ENCODE peak calls at places on chromosomes 11 and 22, in six cellular contexts. One of them, this sample, is unnamed.

GRCh38 chr11:46050652-46051051 is 70.6 kb downstream of the PHF21A start:
- DNase-seq in esophagus muscularis mucosa: no peak
- DNase-seq in stimulated activated CD8-positive, alpha-beta memory T cell treated with anti-CD3 and anti-CD28 coated beads, Interleukin-7, amount 100 ng/mL, for 1 hour: no peak
- DNase-seq in GM03348: no peak
- DNase-seq in ELR: no peak
- DNase-seq in HTR-8/SVneo: no peak
- DNase-seq in this sample: no peak

GRCh38 chr11:40281055-40281580 is 1178.3 kb downstream of the LRRC4C start:
- DNase-seq in stimulated activated CD8-positive, alpha-beta memory T cell treated with anti-CD3 and anti-CD28 coated beads, Interleukin-7, amount 100 ng/mL, for 1 hour: no peak
- DNase-seq in ELR: no peak
- DNase-seq in esophagus muscularis mucosa: no peak
- DNase-seq in GM03348: no peak
- DNase-seq in HTR-8/SVneo: no peak
- DNase-seq in this sample: peak; percentile 47

GRCh38 chr22:38040953-38041759 is 16.0 kb upstream of the PICK1 start:
- DNase-seq in ELR: peak; percentile 53
- DNase-seq in HTR-8/SVneo: no peak
- DNase-seq in GM03348: no peak
- DNase-seq in stimulated activated CD8-positive, alpha-beta memory T cell treated with anti-CD3 and anti-CD28 coated beads, Interleukin-7, amount 100 ng/mL, for 1 hour: no peak
- DNase-seq in esophagus muscularis mucosa: no peak
- DNase-seq in this sample: no peak

GRCh38 chr11:46392421-46393230 is 1.1 kb upstream of the CHRM4 start:
- DNase-seq in GM03348: peak; percentile 96
- DNase-seq in ELR: peak; percentile 85
- DNase-seq in HTR-8/SVneo: peak; percentile 84
- DNase-seq in esophagus muscularis mucosa: no peak
- DNase-seq in stimulated activated CD8-positive, alpha-beta memory T cell treated with anti-CD3 and anti-CD28 coated beads, Interleukin-7, amount 100 ng/mL, for 1 hour: peak; percentile 55
- DNase-seq in this sample: peak; percentile 32

GRCh38 chr22:45212992-45213751 is 27.5 kb downstream of the KIAA0930 start:
- DNase-seq in HTR-8/SVneo: no peak
- DNase-seq in ELR: peak; percentile 77
- DNase-seq in esophagus muscularis mucosa: no peak
- DNase-seq in stimulated activated CD8-positive, alpha-beta memory T cell treated with anti-CD3 and anti-CD28 coated beads, Interleukin-7, amount 100 ng/mL, for 1 hour: no peak
- DNase-seq in GM03348: peak; percentile 77
- DNase-seq in this sample: no peak

GRCh38 chr11:18046116-18046777 is at the start of gene TPH1:
- DNase-seq in GM03348: peak; percentile 40
- DNase-seq in esophagus muscularis mucosa: no peak
- DNase-seq in stimulated activated CD8-positive, alpha-beta memory T cell treated with anti-CD3 and anti-CD28 coated beads, Interleukin-7, amount 100 ng/mL, for 1 hour: no peak
- DNase-seq in HTR-8/SVneo: no peak
- DNase-seq in ELR: peak; percentile 24
- DNase-seq in this sample: peak; percentile 54

GRCh38 chr11:86524603-86525352 is 147.6 kb downstream of the ME3 start:
- DNase-seq in stimulated activated CD8-positive, alpha-beta memory T cell treated with anti-CD3 and anti-CD28 coated beads, Interleukin-7, amount 100 ng/mL, for 1 hour: no peak
- DNase-seq in HTR-8/SVneo: peak; percentile 60
- DNase-seq in esophagus muscularis mucosa: no peak
- DNase-seq in ELR: peak; percentile 79
- DNase-seq in GM03348: peak; percentile 61
- DNase-seq in this sample: peak; percentile 86

GRCh38 chr11:13288375-13289029 is 10.9 kb downstream of the BMAL1 start:
- DNase-seq in ELR: peak; percentile 48
- DNase-seq in GM03348: no peak
- DNase-seq in esophagus muscularis mucosa: no peak
- DNase-seq in HTR-8/SVneo: no peak
- DNase-seq in stimulated activated CD8-positive, alpha-beta memory T cell treated with anti-CD3 and anti-CD28 coated beads, Interleukin-7, amount 100 ng/mL, for 1 hour: no peak
- DNase-seq in this sample: no peak

GRCh38 chr11:126352934-126353801 is 2.3 kb upstream of the ST3GAL4 start:
- DNase-seq in esophagus muscularis mucosa: no peak
- DNase-seq in GM03348: no peak
- DNase-seq in ELR: peak; percentile 92
- DNase-seq in stimulated activated CD8-positive, alpha-beta memory T cell treated with anti-CD3 and anti-CD28 coated beads, Interleukin-7, amount 100 ng/mL, for 1 hour: no peak
- DNase-seq in HTR-8/SVneo: no peak
- DNase-seq in this sample: peak; percentile 78

GRCh38 chr11:69729252-69729651 is 25.4 kb upstream of the FGF19 start:
- DNase-seq in ELR: no peak
- DNase-seq in GM03348: no peak
- DNase-seq in stimulated activated CD8-positive, alpha-beta memory T cell treated with anti-CD3 and anti-CD28 coated beads, Interleukin-7, amount 100 ng/mL, for 1 hour: no peak
- DNase-seq in HTR-8/SVneo: no peak
- DNase-seq in esophagus muscularis mucosa: no peak
- DNase-seq in this sample: no peak

GRCh38 chr11:88337342-88338222 is at the start of gene CTSC:
- DNase-seq in ELR: peak; percentile 96
- DNase-seq in stimulated activated CD8-positive, alpha-beta memory T cell treated with anti-CD3 and anti-CD28 coated beads, Interleukin-7, amount 100 ng/mL, for 1 hour: peak; percentile 83
- DNase-seq in GM03348: peak; percentile 91
- DNase-seq in HTR-8/SVneo: peak; percentile 86
- DNase-seq in esophagus muscularis mucosa: peak; percentile 97
- DNase-seq in this sample: peak; percentile 78

GRCh38 chr11:107769189-107769588 is 57.3 kb upstream of the SLN start:
- DNase-seq in esophagus muscularis mucosa: peak; percentile 34
- DNase-seq in ELR: peak; percentile 83
- DNase-seq in HTR-8/SVneo: no peak
- DNase-seq in GM03348: no peak
- DNase-seq in stimulated activated CD8-positive, alpha-beta memory T cell treated with anti-CD3 and anti-CD28 coated beads, Interleukin-7, amount 100 ng/mL, for 1 hour: no peak
- DNase-seq in this sample: peak; percentile 70

GRCh38 chr22:44459041-44459440 is 39.0 kb downstream of the RTL6 start:
- DNase-seq in ELR: no peak
- DNase-seq in HTR-8/SVneo: no peak
- DNase-seq in esophagus muscularis mucosa: no peak
- DNase-seq in GM03348: no peak
- DNase-seq in stimulated activated CD8-positive, alpha-beta memory T cell treated with anti-CD3 and anti-CD28 coated beads, Interleukin-7, amount 100 ng/mL, for 1 hour: no peak
- DNase-seq in this sample: no peak

GRCh38 chr11:76623171-76623883 is 47.2 kb downstream of the LRRC32 start:
- DNase-seq in stimulated activated CD8-positive, alpha-beta memory T cell treated with anti-CD3 and anti-CD28 coated beads, Interleukin-7, amount 100 ng/mL, for 1 hour: no peak
- DNase-seq in esophagus muscularis mucosa: no peak
- DNase-seq in GM03348: peak; percentile 65
- DNase-seq in HTR-8/SVneo: no peak
- DNase-seq in ELR: peak; percentile 63
- DNase-seq in this sample: no peak

GRCh38 chr11:112320668-112321067 is 60.0 kb upstream of the PLET1 start:
- DNase-seq in ELR: peak; percentile 63
- DNase-seq in esophagus muscularis mucosa: no peak
- DNase-seq in GM03348: peak; percentile 53
- DNase-seq in stimulated activated CD8-positive, alpha-beta memory T cell treated with anti-CD3 and anti-CD28 coated beads, Interleukin-7, amount 100 ng/mL, for 1 hour: no peak
- DNase-seq in HTR-8/SVneo: peak; percentile 51
- DNase-seq in this sample: peak; percentile 90